ENCODE peak calls at places on chromosomes 4 and X, in nine cellular contexts. I is astrocyte of the spinal cord, P is K562, T is breast epithelium, N is GM13977, R is psoas muscle, H is IMR-90, C is upper lobe of left lung, K is progenitor cell of endocrine pancreas. Q is an unnamed sample.

GRCh38 chr4:77994194-77994721 is 62.9 kb upstream of the FRAS1 start:
- DNase-seq in I (peak), P (peak), T (no peak), N (peak), R (no peak), H (peak), C (no peak), K (peak), Q (peak)

GRCh38 chrX:65136424-65136823 is 160.2 kb upstream of the ZC4H2 start:
- DNase-seq in I (no peak), P (no peak), T (no peak), N (no peak), R (no peak), H (no peak), C (no peak), K (no peak), Q (no peak)

GRCh38 chr4:100742045-100742444 is 224.2 kb upstream of the EMCN start:
- DNase-seq in I (peak), P (no peak), T (no peak), N (peak), R (no peak), H (peak), C (no peak), K (no peak), Q (no peak)

GRCh38 chr4:6916069-6916586 is 6.5 kb downstream of the TBC1D14 start:
- DNase-seq in I (no peak), P (no peak), T (no peak), N (no peak), R (no peak), H (no peak), C (no peak), K (no peak), Q (no peak)

GRCh38 chrX:104318330-104319009 is 63.7 kb upstream of the ESX1 start:
- DNase-seq in I (peak), P (no peak), T (no peak), N (no peak), R (no peak), H (peak), C (no peak), K (no peak), Q (no peak)

GRCh38 chrX:73668779-73669178 is 105.8 kb downstream of the CHIC1 start:
- DNase-seq in I (no peak), P (no peak), T (no peak), N (no peak), R (no peak), H (no peak), C (no peak), K (no peak), Q (no peak)

GRCh38 chr4:169791527-169792156 is 33.9 kb upstream of the HPF1 start:
- DNase-seq in I (peak), P (peak), T (no peak), N (no peak), R (peak), H (peak), C (peak), K (peak), Q (peak)

GRCh38 chr4:184450045-184450444 is 24.3 kb downstream of the IRF2 start:
- DNase-seq in I (peak), P (no peak), T (no peak), N (no peak), R (no peak), H (peak), C (no peak), K (no peak), Q (no peak)

GRCh38 chr4:76723916-76724315 is 174.0 kb downstream of the SOWAHB start:
- DNase-seq in I (peak), P (no peak), T (peak), N (no peak), R (no peak), H (peak), C (no peak), K (no peak), Q (no peak)

GRCh38 chrX:129716507-129716906 is 22.3 kb upstream of the XPNPEP2 start:
- DNase-seq in I (no peak), P (no peak), T (no peak), N (no peak), R (no peak), H (no peak), C (no peak), K (no peak), Q (no peak)

GRCh38 chr4:136203199-136203598 is 1329.1 kb downstream of the PCDH18 start:
- DNase-seq in I (no peak), P (no peak), T (no peak), N (no peak), R (no peak), H (no peak), C (no peak), K (no peak), Q (no peak)

GRCh38 chrX:133482345-133483041 is 67.2 kb upstream of the GPC4 start:
- DNase-seq in I (peak), P (no peak), T (no peak), N (no peak), R (no peak), H (peak), C (no peak), K (no peak), Q (no peak)

GRCh38 chrX:318068-318738 is 393 bp downstream of the GTPBP6 start:
- DNase-seq in I (peak), P (peak), T (peak), N (peak), R (peak), H (peak), C (no peak), K (peak), Q (peak)

GRCh38 chrX:134895785-134896184 is 95.0 kb upstream of the SMIM10 start:
- DNase-seq in I (no peak), P (no peak), T (no peak), N (no peak), R (no peak), H (no peak), C (no peak), K (no peak), Q (no peak)

GRCh38 chr4:78167510-78167909 is 110.4 kb downstream of the FRAS1 start:
- DNase-seq in I (no peak), P (no peak), T (no peak), N (no peak), R (no peak), H (no peak), C (no peak), K (no peak), Q (no peak)

GRCh38 chr4:155809835-155810234 is 51.0 kb downstream of the GUCY1B1 start:
- DNase-seq in I (peak), P (peak), T (no peak), N (peak), R (no peak), H (peak), C (no peak), K (no peak), Q (no peak)

GRCh38 chr4:78591404-78591803 is 39.8 kb downstream of the ANXA3 start:
- DNase-seq in I (no peak), P (no peak), T (no peak), N (no peak), R (no peak), H (no peak), C (no peak), K (no peak), Q (no peak)

GRCh38 chr4:95190751-95191436 is 357.9 kb downstream of the UNC5C start:
- DNase-seq in I (no peak), P (no peak), T (no peak), N (no peak), R (no peak), H (no peak), C (peak), K (no peak), Q (peak)

GRCh38 chr4:91113130-91113706 is 986.0 kb downstream of the CCSER1 start:
- DNase-seq in I (peak), P (no peak), T (no peak), N (peak), R (no peak), H (peak), C (no peak), K (no peak), Q (no peak)

DNA sequence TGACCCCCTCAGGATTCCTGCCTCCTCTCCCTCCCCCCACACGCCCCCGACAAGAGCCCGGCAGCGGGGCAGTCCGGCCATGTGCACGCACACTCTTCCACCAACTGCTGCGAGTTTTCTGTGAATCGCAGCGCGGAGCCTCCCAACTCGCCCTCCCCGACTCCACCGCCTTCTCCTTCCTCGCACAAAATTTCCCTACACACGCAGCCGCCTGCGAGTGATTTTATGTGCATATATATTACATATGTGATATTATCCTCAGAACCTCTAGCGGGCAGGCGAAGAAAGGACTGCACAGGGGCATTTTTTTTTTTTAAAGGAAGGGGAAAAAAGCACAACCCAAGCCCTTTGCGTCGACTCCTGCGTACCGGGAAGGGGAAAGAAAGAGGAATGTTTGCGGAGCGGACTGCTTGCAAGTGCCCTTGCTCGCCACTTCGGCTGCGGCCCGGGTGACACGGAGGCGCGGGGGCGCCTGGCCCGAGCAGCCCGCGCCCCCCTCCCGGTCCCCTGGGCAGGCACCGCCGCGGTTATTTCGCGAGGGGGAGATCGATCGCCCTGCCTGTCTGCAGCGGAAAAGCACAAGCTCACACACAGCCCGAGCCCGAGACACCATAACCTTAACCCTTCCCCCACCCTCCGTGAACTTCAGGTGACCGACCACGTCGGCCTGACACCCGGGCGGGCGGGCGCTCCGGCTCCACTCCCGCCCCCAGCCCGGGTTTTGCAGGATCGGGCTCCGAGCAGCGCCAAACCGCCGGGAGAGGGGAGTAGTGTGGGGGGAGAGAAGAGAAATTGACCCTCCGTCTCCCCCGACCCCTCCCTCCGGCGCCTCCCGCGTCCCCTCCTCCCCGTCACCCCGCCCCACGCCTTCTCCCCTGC is 2.2 kb downstream of the ZNF827 start:
- DNase-seq in I (peak), P (peak), T (peak), N (peak), R (peak), H (peak), C (peak), K (peak), Q (peak)
- TF ChIP-seq CTCF in I (peak), P (no peak), T (peak), N (peak), R (peak), H (peak), C (peak), K (peak), Q (peak)

GRCh38 chr4:107046261-107046660 is 10.1 kb upstream of the DKK2 start:
- DNase-seq in I (no peak), P (no peak), T (no peak), N (no peak), R (no peak), H (no peak), C (no peak), K (no peak), Q (no peak)

GRCh38 chr4:107044170-107044569 is 8.1 kb upstream of the DKK2 start:
- DNase-seq in I (no peak), P (no peak), T (no peak), N (no peak), R (no peak), H (no peak), C (no peak), K (no peak), Q (no peak)
- TF ChIP-seq CTCF in I (peak), P (no peak), T (no peak), N (no peak), R (no peak), H (peak), C (no peak), K (no peak), Q (peak)

GRCh38 chr4:147407261-147408045 is 73.4 kb upstream of the EDNRA start:
- DNase-seq in I (peak), P (peak), T (no peak), N (no peak), R (no peak), H (no peak), C (no peak), K (no peak), Q (no peak)
- TF ChIP-seq CTCF in I (peak), P (peak), T (no peak), N (peak), R (no peak), H (peak), C (no peak), K (peak), Q (peak)

DNA sequence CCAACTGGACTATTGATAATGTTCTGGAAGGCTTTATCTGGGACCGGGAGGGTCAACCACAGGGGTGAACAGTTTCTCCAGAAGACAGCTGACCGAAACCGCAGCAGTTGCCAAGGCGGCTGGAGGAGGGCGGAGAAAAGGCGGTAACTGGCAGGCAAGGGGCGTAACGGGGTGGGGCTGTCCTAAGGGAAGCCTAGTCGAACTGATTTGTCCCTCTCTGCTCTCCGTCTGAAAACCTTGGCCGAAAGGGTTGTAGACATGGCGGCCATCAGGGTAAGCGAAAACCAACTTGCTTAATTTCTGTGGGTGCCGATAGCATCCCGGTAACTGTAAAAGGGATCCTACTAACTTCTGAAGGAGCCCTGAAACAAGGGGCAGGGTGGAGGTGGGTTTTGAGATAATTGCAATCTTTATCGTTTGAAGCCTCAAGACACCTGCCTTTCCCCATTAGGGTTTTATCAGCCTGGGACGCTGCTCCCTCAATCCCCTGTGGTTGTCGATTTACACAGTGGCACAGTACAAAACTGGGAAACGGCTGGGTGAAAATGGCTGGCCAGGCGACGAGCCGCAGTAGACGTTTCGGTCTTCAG is at the start of gene APOOL:
- DNase-seq in I (peak), P (peak), T (peak), N (peak), R (peak), H (peak), C (peak), K (peak), Q (peak)
- TF ChIP-seq CTCF in I (no peak), P (no peak), T (no peak), N (no peak), R (no peak), H (no peak), C (no peak), K (no peak), Q (no peak)

DNA sequence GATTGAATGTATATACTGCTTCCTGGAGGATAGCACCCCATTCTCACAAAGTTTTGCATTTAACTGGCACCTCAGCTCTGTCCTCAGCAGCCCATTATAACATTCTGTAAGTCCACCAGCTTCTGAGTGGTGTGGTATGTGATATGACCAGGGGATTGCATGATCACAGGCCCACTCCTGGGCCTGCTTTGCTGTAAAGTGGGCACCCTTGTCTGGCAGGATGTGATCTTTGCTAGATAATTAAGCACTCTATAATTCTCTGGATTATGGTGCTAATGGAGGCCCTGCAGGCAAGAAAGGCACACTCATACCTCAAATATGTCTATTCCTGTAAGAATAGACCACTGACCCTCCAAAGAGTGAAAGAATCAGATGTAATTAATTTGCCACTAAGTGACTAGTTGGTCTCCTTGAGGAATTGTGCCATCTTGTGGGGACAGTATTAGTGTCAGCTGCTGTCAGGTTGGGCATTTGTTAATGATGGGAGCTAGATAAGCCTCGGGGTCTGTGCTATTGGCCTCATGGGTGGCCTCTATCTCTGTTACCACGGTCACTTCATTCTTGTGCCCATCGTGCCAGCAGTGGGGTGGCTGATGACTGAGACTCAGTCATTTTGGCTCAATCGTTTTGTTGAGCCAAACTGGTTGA is 2.2 kb upstream of the CFI start:
- DNase-seq in I (peak), P (no peak), T (no peak), N (peak), R (no peak), H (peak), C (no peak), K (no peak), Q (no peak)
- TF ChIP-seq CTCF in I (peak), P (peak), T (peak), N (peak), R (peak), H (peak), C (peak), K (no peak), Q (peak)